ENCODE peak calls at places on chromosomes 2 and 18, in seven cellular contexts. M, J, E, K, T, D and F are unnamed samples.
A peak's percentile ranks its signal among the peaks of the same experiment; 100 is the strongest.

GRCh38 chr2:28201711-28202180 is 190.9 kb upstream of the FOSL2 start:
- DNase-seq in K (no peak), M (no peak), E (no peak), J (no peak), T (no peak), D (no peak), F (no peak)

GRCh38 chr18:57813245-57813644 is 10.1 kb upstream of the ATP8B1 start:
- DNase-seq in D (no peak), T (no peak), K (no peak), J (no peak), M (no peak), E (no peak), F (no peak)

GRCh38 chr2:128727914-128728313 is 409.2 kb upstream of the HS6ST1 start:
- DNase-seq in M (no peak), J (peak; percentile 93), T (no peak), K (no peak), E (no peak), D (no peak), F (no peak)

GRCh38 chr2:217820904-217821303 is 181.9 kb downstream of the TNS1 start:
- DNase-seq in D (no peak), K (no peak), T (peak; percentile 16), E (no peak), J (no peak), M (no peak), F (no peak)

GRCh38 chr18:60018801-60019462 is 119.1 kb downstream of the PMAIP1 start:
- DNase-seq in K (no peak), T (no peak), J (no peak), D (no peak), M (no peak), E (no peak), F (no peak)

GRCh38 chr18:70234667-70235459 is 29.4 kb upstream of the RTTN start:
- DNase-seq in E (no peak), M (no peak), T (no peak), K (no peak), D (no peak), J (peak; percentile 43), F (no peak)

GRCh38 chr2:18413794-18414396 is 146.6 kb downstream of the RDH14 start:
- DNase-seq in D (no peak), J (no peak), E (no peak), M (no peak), T (no peak), K (no peak), F (no peak)

GRCh38 chr2:55838653-55839052 is 84.9 kb downstream of the EFEMP1 start:
- DNase-seq in J (no peak), E (no peak), M (no peak), D (no peak), K (no peak), T (no peak), F (no peak)

GRCh38 chr18:76459687-76460350 is 35.2 kb downstream of the ZNF516 start:
- DNase-seq in T (no peak), J (no peak), M (peak; percentile 10), E (no peak), D (no peak), K (peak; percentile 78), F (no peak)

GRCh38 chr2:146652311-146652710 is 1192.5 kb upstream of the ACVR2A start:
- DNase-seq in J (no peak), E (no peak), T (no peak), D (no peak), K (no peak), M (no peak), F (no peak)